ENCODE peak calls at places on chromosomes 6 and 20, in seven cellular contexts. R, I, L, E, J, D and O are unnamed samples. For H3K4me1 and H3K27me3, the result is how much of the 10 kb centered on the place peaks cover.

GRCh38 chr20:25418779-25419178 is 11.3 kb downstream of the GINS1 start:
- DNase-seq in D (peak), E (no peak), J (peak), I (no peak), R (no peak), L (no peak), O (no peak)

GRCh38 chr6:79861023-79861422 is 86.3 kb downstream of the ELOVL4 start:
- DNase-seq in I (no peak), L (peak), R (no peak), E (peak), D (no peak), J (no peak), O (no peak)

GRCh38 chr6:13554929-13555333 is 19.5 kb upstream of the SIRT5 start:
- DNase-seq in D (peak), R (no peak), I (peak), L (peak), E (peak), J (no peak), O (no peak)

GRCh38 chr6:52423448-52423847 is 3.3 kb downstream of the EFHC1 start:
- DNase-seq in R (no peak), D (peak), J (peak), I (no peak), E (no peak), L (no peak), O (no peak)

GRCh38 chr6:162459985-162460384 is 267.6 kb downstream of the PRKN start:
- DNase-seq in J (no peak), L (no peak), E (no peak), D (no peak), R (no peak), I (no peak), O (no peak)

GRCh38 chr6:17472653-17473183 is 79.3 kb downstream of the CAP2 start:
- DNase-seq in J (no peak), E (peak), L (no peak), D (peak), R (no peak), I (no peak), O (no peak)

GRCh38 chr6:148440877-148441453 is 98.3 kb downstream of the SASH1 start:
- DNase-seq in L (no peak), R (peak), I (peak), D (peak), J (peak), E (peak), O (peak)

GRCh38 chr20:9054176-9054575 is 14.7 kb upstream of the PLCB4 start:
- DNase-seq in D (peak), L (no peak), J (peak), R (no peak), E (no peak), I (no peak), O (no peak)

GRCh38 chr20:40965671-40966070 is 63.0 kb upstream of the TOP1 start:
- DNase-seq in L (no peak), E (no peak), D (no peak), R (peak), J (no peak), I (no peak), O (no peak)

GRCh38 chr6:159102373-159103160 is 57.8 kb upstream of the TAGAP start:
- DNase-seq in E (no peak), R (no peak), I (no peak), L (no peak), J (no peak), D (no peak), O (peak)

GRCh38 chr6:132320007-132320406 is 81.3 kb downstream of the MOXD1 start:
- DNase-seq in J (no peak), D (peak), I (no peak), L (no peak), R (no peak), E (no peak), O (no peak)

GRCh38 chr6:11033825-11034224 is 10.3 kb downstream of the ELOVL2 start:
- DNase-seq in I (no peak), J (no peak), E (no peak), R (no peak), L (no peak), D (peak), O (no peak)

GRCh38 chr20:1272368-1273155 is 6.5 kb downstream of the SNPH start:
- DNase-seq in J (no peak), D (no peak), R (no peak), I (no peak), L (no peak), E (no peak), O (peak)

GRCh38 chr6:152863618-152864326 is 113.2 kb downstream of the VIP start:
- DNase-seq in I (peak), J (peak), R (no peak), E (peak), D (peak), L (peak), O (peak)

GRCh38 chr20:17446171-17446570 is 85.0 kb downstream of the BFSP1 start:
- DNase-seq in I (no peak), E (no peak), J (no peak), L (no peak), D (no peak), R (no peak), O (no peak)

GRCh38 chr6:124924333-124924759 is 37.9 kb upstream of the RNF217 start:
- DNase-seq in J (no peak), D (peak), L (no peak), R (no peak), I (no peak), E (no peak), O (no peak)

GRCh38 chr20:31833931-31834521 is 11.4 kb downstream of the FOXS1 start:
- DNase-seq in I (no peak), D (no peak), L (no peak), J (peak), R (no peak), E (no peak), O (no peak)

GRCh38 chr20:10802201-10802600 is 128.4 kb upstream of the JAG1 start:
- DNase-seq in D (no peak), R (no peak), E (no peak), L (no peak), J (no peak), I (no peak), O (no peak)

GRCh38 chr20:21183722-21184121 is 57.8 kb downstream of the KIZ start:
- DNase-seq in D (peak), J (no peak), E (no peak), R (no peak), I (no peak), L (no peak), O (no peak)

GRCh38 chr20:7650481-7650880 is 289.8 kb downstream of the HAO1 start:
- DNase-seq in I (no peak), E (no peak), R (no peak), J (no peak), L (no peak), D (peak), O (no peak)

GRCh38 chr6:133396225-133396624 is 155.1 kb downstream of the EYA4 start:
- DNase-seq in E (no peak), R (no peak), J (no peak), I (no peak), L (no peak), D (no peak), O (no peak)

GRCh38 chr20:36460648-36461599 is 80.4 kb upstream of the MYL9 start:
- DNase-seq in J (peak), D (peak), L (peak), I (peak), E (peak), R (peak), O (peak)

GRCh38 chr20:36465109-36466080 is 75.9 kb upstream of the MYL9 start:
- DNase-seq in R (no peak), E (peak), I (peak), L (peak), D (peak), J (peak), O (no peak)

GRCh38 chr20:36462440-36463211 is 78.7 kb upstream of the MYL9 start:
- DNase-seq in J (peak), I (peak), L (peak), R (no peak), E (no peak), D (peak), O (peak)

GRCh38 chr20:36461600-36462439 is 79.5 kb upstream of the MYL9 start:
- DNase-seq in D (peak), E (peak), R (peak), J (peak), I (peak), L (peak), O (peak)

GRCh38 chr20:36463212-36464061 is 77.9 kb upstream of the MYL9 start:
- DNase-seq in D (peak), J (no peak), E (no peak), R (no peak), I (no peak), L (no peak), O (no peak)
- H3K4me3 ChIP-seq in D (peak), J (peak), E (no peak), R (peak), I (peak), L (peak), O (peak)

GRCh38 chr6:128507337-128508310 is 12.8 kb downstream of the PTPRK start:
- DNase-seq in I (no peak), L (no peak), R (no peak), J (no peak), E (no peak), D (peak), O (no peak)
- H3K4me1 ChIP-seq in I (under half), L (under half), R (under half), J (under half), E (under half), D (half or more), O (under half)

GRCh38 chr20:45814314-45814713 is 1.9 kb downstream of the UBE2C start:
- DNase-seq in L (no peak), I (no peak), D (no peak), E (no peak), R (no peak), J (no peak), O (no peak)

GRCh38 chr20:45816951-45817651 is 4.7 kb downstream of the UBE2C start:
- DNase-seq in J (no peak), D (no peak), E (no peak), L (no peak), I (no peak), R (no peak), O (no peak)

GRCh38 chr20:45818239-45818638 is 5.8 kb downstream of the UBE2C start:
- DNase-seq in I (no peak), D (no peak), E (peak), L (no peak), J (no peak), R (no peak), O (no peak)

GRCh38 chr20:45819466-45819865 is 7.0 kb downstream of the UBE2C start:
- DNase-seq in L (no peak), E (peak), R (no peak), I (no peak), D (no peak), J (no peak), O (no peak)

DNA sequence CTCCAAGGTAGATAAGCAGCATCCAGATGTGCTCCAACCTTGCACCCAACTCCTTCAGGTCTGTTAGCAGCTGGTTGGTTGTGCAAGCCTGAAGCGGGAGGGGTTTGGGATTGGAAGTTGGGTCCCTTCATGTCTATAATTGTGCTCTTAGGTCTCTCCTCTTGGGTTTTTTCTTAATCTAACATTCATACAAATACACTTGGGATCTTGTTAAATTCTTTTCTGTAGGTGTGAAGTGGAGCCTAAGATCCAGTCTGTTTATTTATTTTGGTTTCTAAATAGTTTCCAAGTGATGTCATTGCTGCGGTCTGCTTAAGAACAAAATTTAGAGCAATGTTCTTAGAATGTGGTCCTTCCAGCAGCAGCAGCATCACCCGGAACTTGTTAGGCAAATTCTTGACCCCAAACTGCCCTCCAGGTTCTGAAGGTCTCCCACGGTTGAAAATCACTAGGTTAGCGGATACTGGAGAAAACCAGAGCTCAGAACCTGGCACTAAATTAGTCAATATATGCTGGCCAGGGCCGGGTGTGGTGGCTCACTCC is 5.3 kb downstream of the UBE2C start:
- DNase-seq in E (peak), L (no peak), J (peak), R (no peak), I (no peak), D (peak), O (no peak)
- H3K27me3 ChIP-seq in E (under half), L (under half), J (under half), R (under half), I (under half), D (under half), O (under half)

DNA sequence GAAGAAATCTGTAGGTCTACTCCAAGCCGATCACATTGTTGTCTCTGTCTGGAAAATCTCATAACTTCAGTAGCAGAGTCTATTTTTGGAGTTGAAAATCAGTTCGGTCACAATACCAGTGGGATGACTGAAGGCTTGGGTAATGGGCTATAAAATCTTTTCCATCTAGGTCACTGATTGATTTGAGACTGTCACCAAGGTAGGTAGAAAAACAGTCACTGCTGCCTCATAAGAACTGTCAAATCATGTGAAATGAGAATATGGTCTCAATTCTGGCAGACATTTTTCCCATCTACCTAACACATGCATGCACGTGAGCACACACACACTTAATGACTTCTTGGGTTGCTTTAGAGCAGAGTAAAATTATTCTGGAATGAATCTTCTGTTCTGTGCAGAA is 1162.8 kb upstream of the CITED2 start:
- DNase-seq in D (peak), J (no peak), I (no peak), R (no peak), L (no peak), E (peak), O (no peak)
- H3K4me3 ChIP-seq in D (peak), J (no peak), I (peak), R (no peak), L (no peak), E (no peak), O (no peak)